ENCODE peak calls at places on chromosomes 6 and 20, in seven cellular contexts. U, P, Y, X, Q, S and C are unnamed samples.

GRCh38 chr20:62227977-62228958 is 8.2 kb upstream of the HRH3 start:
- DNase-seq in S (no peak), X (no peak), U (no peak), P (no peak), Y (no peak), Q (no peak), C (no peak)

GRCh38 chr20:1507276-1507675 is 16.1 kb upstream of the SIRPB2 start:
- DNase-seq in U (no peak), S (no peak), X (no peak), Q (no peak), P (no peak), Y (no peak), C (no peak)

GRCh38 chr6:4844108-4844507 is 67.9 kb downstream of the CDYL start:
- DNase-seq in S (peak), Q (no peak), P (no peak), U (no peak), X (no peak), Y (no peak), C (no peak)

GRCh38 chr6:71197267-71197666 is 91.3 kb upstream of the OGFRL1 start:
- DNase-seq in U (no peak), P (no peak), S (no peak), X (no peak), Y (no peak), Q (no peak), C (peak)

GRCh38 chr20:9927224-9927623 is 88.3 kb upstream of the PAK5 start:
- DNase-seq in P (no peak), S (no peak), Q (no peak), Y (no peak), X (no peak), U (no peak), C (no peak)

GRCh38 chr6:146408583-146408982 is 135.1 kb upstream of the RAB32 start:
- DNase-seq in S (no peak), Y (no peak), P (no peak), X (no peak), Q (no peak), U (no peak), C (no peak)

GRCh38 chr6:20717743-20718142 is 183.5 kb downstream of the CDKAL1 start:
- DNase-seq in S (no peak), Q (no peak), X (no peak), Y (no peak), P (no peak), U (no peak), C (no peak)

GRCh38 chr6:100296810-100297544 is 167.7 kb downstream of the SIM1 start:
- DNase-seq in X (peak), S (no peak), P (peak), Y (no peak), U (no peak), Q (no peak), C (peak)

GRCh38 chr6:163123098-163123497 is 291.4 kb upstream of the QKI start:
- DNase-seq in U (no peak), S (no peak), P (no peak), Q (no peak), X (no peak), Y (no peak), C (no peak)

GRCh38 chr6:111087871-111088667 is 766 bp downstream of the SLC16A10 start:
- DNase-seq in P (no peak), Y (peak), S (no peak), Q (no peak), U (no peak), X (no peak), C (no peak)

GRCh38 chr6:169292340-169293124 is 38.9 kb upstream of the THBS2 start:
- DNase-seq in S (no peak), U (peak), X (peak), Q (peak), P (peak), Y (no peak), C (peak)

GRCh38 chr20:47741669-47742345 is 43.5 kb downstream of the SULF2 start:
- DNase-seq in X (no peak), U (no peak), Q (no peak), Y (no peak), P (no peak), S (no peak), C (no peak)

GRCh38 chr6:135870722-135871121 is 19.2 kb downstream of the PDE7B start:
- DNase-seq in U (no peak), P (no peak), Q (no peak), Y (no peak), X (no peak), S (no peak), C (peak)

GRCh38 chr6:162572240-162572639 is 155.3 kb downstream of the PRKN start:
- DNase-seq in Q (no peak), X (no peak), P (no peak), Y (no peak), S (no peak), U (no peak), C (no peak)

GRCh38 chr20:63461364-63461763 is 11.1 kb downstream of the KCNQ2 start:
- DNase-seq in Q (no peak), P (no peak), U (no peak), Y (no peak), S (no peak), X (no peak), C (no peak)

GRCh38 chr6:166567813-166568212 is 18.7 kb downstream of the RAMACL start:
- DNase-seq in Q (no peak), U (no peak), Y (no peak), X (no peak), P (no peak), S (no peak), C (no peak)

GRCh38 chr6:102520981-102521380 is 1127.5 kb downstream of the GRIK2 start:
- DNase-seq in S (no peak), Y (no peak), X (no peak), U (no peak), Q (no peak), P (no peak), C (no peak)

GRCh38 chr6:100186552-100186951 is 192.5 kb upstream of the MCHR2 start:
- DNase-seq in X (no peak), P (no peak), Y (no peak), U (no peak), Q (no peak), S (no peak), C (peak)

GRCh38 chr6:28643017-28643740 is 117.5 kb downstream of the GPX5 start:
- DNase-seq in P (peak), S (peak), U (no peak), X (no peak), Y (peak), Q (no peak), C (peak)

GRCh38 chr20:3812975-3813599 is 7.3 kb upstream of the AP5S1 start:
- DNase-seq in X (no peak), P (no peak), Q (no peak), Y (no peak), U (no peak), S (no peak), C (no peak)

GRCh38 chr6:128964771-128965170 is 81.8 kb downstream of the LAMA2 start:
- DNase-seq in X (no peak), Y (no peak), S (no peak), U (no peak), P (no peak), Q (no peak), C (no peak)

GRCh38 chr6:116136933-116137340 is 11.0 kb upstream of the COL10A1 start:
- DNase-seq in Y (no peak), P (no peak), Q (no peak), S (no peak), X (no peak), U (no peak), C (no peak)

GRCh38 chr20:59122377-59122932 is 41.2 kb upstream of the ZNF831 start:
- DNase-seq in Y (no peak), P (no peak), Q (no peak), S (no peak), X (no peak), U (no peak), C (no peak)

GRCh38 chr20:21262812-21263211 is 40.3 kb upstream of the XRN2 start:
- DNase-seq in P (no peak), S (no peak), X (no peak), Q (no peak), U (no peak), Y (no peak), C (no peak)

GRCh38 chr6:122264557-122264956 is 134.9 kb upstream of the HSF2 start:
- DNase-seq in Q (no peak), X (no peak), U (no peak), Y (no peak), S (no peak), P (no peak), C (no peak)

GRCh38 chr6:157603971-157604370 is 219.1 kb upstream of the SNX9 start:
- DNase-seq in X (no peak), P (no peak), Q (no peak), U (no peak), S (no peak), Y (no peak), C (no peak)

GRCh38 chr6:147406783-147407182 is 101.7 kb upstream of the SAMD5 start:
- DNase-seq in U (no peak), Q (no peak), P (no peak), X (no peak), Y (no peak), S (no peak), C (no peak)

GRCh38 chr6:137728386-137729349 is 138.4 kb upstream of the TNFAIP3 start:
- DNase-seq in Q (no peak), Y (no peak), X (peak), S (no peak), P (no peak), U (no peak), C (peak)

GRCh38 chr20:46751856-46752255 is 42.4 kb downstream of the SLC2A10 start:
- DNase-seq in Y (no peak), U (no peak), S (peak), P (no peak), Q (no peak), X (no peak), C (no peak)

GRCh38 chr20:24977336-24977735 is 15.2 kb downstream of the APMAP start:
- DNase-seq in Q (no peak), U (peak), S (no peak), X (no peak), P (no peak), Y (no peak), C (no peak)

GRCh38 chr6:44667668-44668390 is 280.3 kb downstream of the CDC5L start:
- DNase-seq in U (no peak), X (no peak), Y (no peak), Q (no peak), P (peak), S (peak), C (no peak)

GRCh38 chr6:95431637-95432228 is 145.6 kb upstream of the MANEA start:
- DNase-seq in U (no peak), Q (peak), Y (peak), S (peak), P (peak), X (peak), C (peak)

GRCh38 chr6:144416773-144417172 is 131.6 kb downstream of the UTRN start:
- DNase-seq in X (no peak), Y (no peak), U (no peak), Q (no peak), S (no peak), P (no peak), C (no peak)

GRCh38 chr6:85044336-85044735 is 279.9 kb upstream of the TBX18 start:
- DNase-seq in Q (no peak), P (no peak), S (no peak), U (no peak), X (no peak), Y (no peak), C (no peak)

GRCh38 chr6:56400273-56400672 is 152.9 kb upstream of the COL21A1 start:
- DNase-seq in U (no peak), Y (no peak), S (no peak), P (no peak), Q (no peak), X (no peak), C (no peak)

GRCh38 chr6:168032383-168032760 is 34.9 kb downstream of the KIF25 start:
- DNase-seq in U (no peak), Y (no peak), S (no peak), X (peak), Q (peak), P (no peak), C (peak)
- TF ChIP-seq CTCF in U (no peak), Y (no peak), S (no peak), X (peak), Q (no peak), P (no peak), C (peak)

DNA sequence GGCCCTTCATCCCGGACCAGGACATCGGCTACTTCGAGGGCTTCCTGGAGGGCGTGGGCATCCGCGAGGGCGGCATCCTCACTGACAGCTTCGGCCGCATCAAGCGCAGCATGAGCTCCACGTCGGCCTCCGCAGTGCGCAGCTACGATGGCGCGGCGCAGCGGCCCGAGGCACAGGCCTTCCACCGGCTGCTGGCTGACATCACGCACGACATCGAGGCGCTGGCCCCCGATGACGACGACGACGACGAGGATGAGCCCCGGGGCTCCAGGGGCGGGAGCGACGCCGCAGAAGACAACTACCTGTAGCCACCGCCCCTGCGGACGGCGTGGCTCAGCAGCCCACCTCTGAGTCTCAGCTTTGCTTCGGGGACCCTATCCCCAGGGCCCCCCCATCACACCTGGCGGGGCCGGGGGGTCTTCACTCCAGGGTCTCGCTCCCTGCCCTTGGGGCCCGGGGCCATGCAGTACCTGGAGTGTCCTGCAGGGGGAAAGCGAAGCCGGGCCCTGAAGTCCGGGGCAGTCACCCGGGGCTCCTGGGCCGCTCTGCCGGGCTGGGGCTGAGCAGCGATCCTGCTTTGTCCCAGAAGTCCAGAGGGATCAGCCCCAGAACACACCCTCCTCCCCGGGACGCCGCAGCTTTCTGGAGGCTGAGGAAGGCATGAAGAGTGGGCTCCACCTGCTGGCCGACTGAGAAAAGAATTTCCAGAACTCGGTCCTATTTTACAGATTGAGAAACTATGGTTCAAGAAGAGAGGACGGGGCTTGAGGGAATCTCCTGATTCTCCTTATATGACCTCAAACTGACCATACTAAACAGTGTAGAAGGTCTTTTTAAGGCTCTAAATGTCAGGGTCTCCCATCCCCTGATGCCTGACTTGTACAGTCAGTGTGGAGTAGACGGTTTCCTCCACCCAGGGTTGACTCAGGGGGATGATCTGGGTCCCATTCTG is 20.8 kb upstream of the HCK start:
- DNase-seq in P (peak), S (peak), X (peak), Y (peak), Q (peak), U (no peak), C (peak)
- H3K4me3 ChIP-seq in P (peak), S (peak), X (peak), Y (peak), Q (no peak), U (peak), C (no peak)

DNA sequence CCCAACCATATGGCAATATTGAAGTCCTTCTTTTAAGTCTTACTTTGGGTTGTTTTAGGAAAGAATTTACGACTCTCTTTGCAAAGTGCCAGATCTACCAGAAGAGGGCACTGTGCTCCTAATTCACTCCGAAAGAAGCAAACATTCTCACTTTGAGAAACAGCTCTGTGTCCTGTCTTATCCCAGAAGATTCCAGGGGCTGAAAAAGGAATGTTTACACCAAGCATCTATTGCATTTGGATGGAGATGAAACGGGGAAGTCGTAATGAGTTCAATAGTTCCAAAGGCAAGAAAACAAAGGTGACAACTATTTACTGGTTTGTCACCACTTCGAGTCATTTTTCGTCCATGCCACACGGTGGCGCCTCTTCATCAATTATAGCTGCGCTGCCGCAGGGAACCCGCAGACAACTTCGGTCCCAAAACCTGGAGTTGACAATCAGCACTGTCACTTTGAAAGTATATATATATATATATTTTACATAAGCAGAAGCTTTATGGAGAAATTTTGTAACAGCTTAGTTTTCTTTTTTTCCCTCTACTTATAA is 121.6 kb downstream of the MOXD1 start:
- DNase-seq in S (peak), U (peak), Q (peak), P (peak), Y (peak), X (peak), C (peak)
- TF ChIP-seq CTCF in S (peak), U (peak), Q (peak), P (peak), Y (peak), X (peak), C (peak)

DNA sequence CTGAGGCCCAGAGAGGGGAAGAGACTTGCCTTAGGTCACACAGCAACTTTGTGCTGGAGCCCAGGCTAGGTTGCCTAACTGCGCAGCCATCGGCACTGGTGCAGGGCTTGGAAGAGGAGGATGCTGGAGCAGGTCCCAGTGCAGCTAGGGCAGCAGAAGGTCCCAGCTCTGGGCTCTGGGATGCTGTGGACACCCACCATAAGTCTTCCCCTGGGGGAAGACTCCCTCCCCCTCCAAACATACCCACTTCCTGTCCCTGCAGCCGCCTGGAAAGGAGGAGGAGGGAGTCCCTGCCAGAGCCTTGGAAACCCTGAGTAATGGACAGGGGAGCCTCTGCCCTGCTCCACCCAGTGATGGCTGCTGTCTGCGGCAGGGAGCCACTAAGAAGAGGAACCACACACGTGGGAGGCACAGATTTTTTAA is 93.6 kb downstream of the NCR2 start:
- DNase-seq in Y (no peak), Q (peak), X (no peak), U (no peak), P (no peak), S (no peak), C (peak)
- H3K4me3 ChIP-seq in Y (no peak), Q (no peak), X (no peak), U (no peak), P (no peak), S (no peak), C (no peak)

GRCh38 chr20:23361108-23361650 is 803 bp upstream of the GZF1 start:
- DNase-seq in S (no peak), Y (no peak), X (no peak), Q (no peak), U (no peak), P (no peak), C (no peak)

GRCh38 chr20:23358563-23358906 is 3.4 kb upstream of the GZF1 start:
- DNase-seq in S (no peak), P (no peak), X (no peak), Y (no peak), Q (no peak), U (no peak), C (no peak)

GRCh38 chr20:23356203-23356602 is 5.6 kb downstream of the NXT1 start:
- DNase-seq in X (no peak), S (no peak), U (no peak), Q (no peak), P (no peak), Y (no peak), C (no peak)

GRCh38 chr20:23358923-23359572 is 2.9 kb upstream of the GZF1 start:
- DNase-seq in P (no peak), Q (no peak), U (no peak), Y (no peak), X (no peak), S (no peak), C (no peak)

GRCh38 chr20:23357767-23358562 is 4.0 kb upstream of the GZF1 start:
- DNase-seq in Q (peak), P (peak), X (peak), Y (peak), S (peak), U (peak), C (peak)
- TF ChIP-seq CTCF in Q (no peak), P (no peak), X (no peak), Y (no peak), S (no peak), U (no peak), C (no peak)